ENCODE peak calls at places on chromosomes 13 and 19, in eight cellular contexts. Q, K, G, A, V, E, B and Y are unnamed samples.

GRCh38 chr19:21127898-21128297 is 13.9 kb upstream of the ZNF431 start:
- DNase-seq in Q (no peak), K (no peak), G (no peak), A (no peak), V (no peak), E (no peak), B (no peak), Y (no peak)

GRCh38 chr13:41700790-41701310 is 243.5 kb downstream of the RGCC start:
- DNase-seq in Q (no peak), K (no peak), G (no peak), A (peak), V (no peak), E (no peak), B (no peak), Y (no peak)

GRCh38 chr19:48363500-48363809 is 285 bp downstream of the TMEM143 start:
- DNase-seq in Q (no peak), K (no peak), G (no peak), A (no peak), V (no peak), E (no peak), B (no peak), Y (peak)

GRCh38 chr13:70310720-70311119 is 202.5 kb upstream of the KLHL1 start:
- DNase-seq in Q (no peak), K (no peak), G (no peak), A (no peak), V (no peak), E (no peak), B (no peak), Y (no peak)

GRCh38 chr13:23392925-23393645 is 40.4 kb downstream of the SACS start:
- DNase-seq in Q (no peak), K (no peak), G (no peak), A (no peak), V (no peak), E (no peak), B (no peak), Y (no peak)

GRCh38 chr19:16040642-16041041 is 35.7 kb upstream of the TPM4 start:
- DNase-seq in Q (no peak), K (no peak), G (no peak), A (no peak), V (no peak), E (no peak), B (no peak), Y (no peak)

GRCh38 chr19:11422163-11423068 is 3.3 kb upstream of the RGL3 start:
- DNase-seq in Q (peak), K (peak), G (peak), A (no peak), V (no peak), E (no peak), B (peak), Y (peak)

GRCh38 chr13:95391325-95391724 is 90.1 kb upstream of the ABCC4 start:
- DNase-seq in Q (no peak), K (no peak), G (no peak), A (no peak), V (no peak), E (no peak), B (no peak), Y (no peak)

GRCh38 chr19:13099073-13099999 is 3.3 kb downstream of the LYL1 start:
- DNase-seq in Q (peak), K (no peak), G (peak), A (no peak), V (peak), E (no peak), B (peak), Y (peak)

GRCh38 chr19:33699754-33700407 is 78.1 kb downstream of the CHST8 start:
- DNase-seq in Q (no peak), K (no peak), G (no peak), A (no peak), V (no peak), E (no peak), B (no peak), Y (no peak)

GRCh38 chr19:17347361-17347760 is 10.0 kb downstream of the GTPBP3 start:
- DNase-seq in Q (peak), K (no peak), G (no peak), A (no peak), V (no peak), E (no peak), B (no peak), Y (no peak)

GRCh38 chr13:59962343-59962742 is 201.4 kb downstream of the DIAPH3 start:
- DNase-seq in Q (no peak), K (no peak), G (no peak), A (no peak), V (no peak), E (no peak), B (no peak), Y (no peak)

GRCh38 chr13:23701191-23701590 is 131.0 kb downstream of the TNFRSF19 start:
- DNase-seq in Q (no peak), K (no peak), G (no peak), A (no peak), V (no peak), E (no peak), B (no peak), Y (no peak)

GRCh38 chr19:46859637-46860124 is 1.1 kb upstream of the ARHGAP35 start:
- DNase-seq in Q (peak), K (no peak), G (peak), A (peak), V (peak), E (no peak), B (no peak), Y (no peak)

GRCh38 chr13:114030666-114031610 is 57.1 kb upstream of the C13orf46 start:
- DNase-seq in Q (peak), K (no peak), G (no peak), A (no peak), V (no peak), E (no peak), B (no peak), Y (no peak)

GRCh38 chr19:17479325-17479791 is 9.0 kb downstream of the SLC27A1 start:
- DNase-seq in Q (no peak), K (no peak), G (no peak), A (no peak), V (no peak), E (no peak), B (no peak), Y (no peak)

GRCh38 chr13:107284168-107284567 is 716.2 kb upstream of the ARGLU1 start:
- DNase-seq in Q (no peak), K (no peak), G (no peak), A (no peak), V (no peak), E (no peak), B (no peak), Y (no peak)

GRCh38 chr13:43865892-43866291 is 13.6 kb downstream of the CCDC122 start:
- DNase-seq in Q (no peak), K (no peak), G (no peak), A (no peak), V (no peak), E (no peak), B (no peak), Y (no peak)

GRCh38 chr19:53867225-53868090 is at the start of gene MYADM:
- DNase-seq in Q (peak), K (peak), G (peak), A (peak), V (peak), E (peak), B (peak), Y (peak)

GRCh38 chr19:40662925-40663711 is 27.3 kb downstream of the NUMBL start:
- DNase-seq in Q (peak), K (peak), G (peak), A (peak), V (peak), E (peak), B (peak), Y (peak)

GRCh38 chr13:41520016-41520698 is 62.8 kb downstream of the RGCC start:
- DNase-seq in Q (no peak), K (no peak), G (no peak), A (no peak), V (no peak), E (no peak), B (no peak), Y (no peak)

GRCh38 chr19:47323872-47324271 is 8.1 kb upstream of the C5AR2 start:
- DNase-seq in Q (peak), K (no peak), G (no peak), A (no peak), V (no peak), E (no peak), B (no peak), Y (no peak)

GRCh38 chr19:33988601-33989000 is 183.7 kb upstream of the LSM14A start:
- DNase-seq in Q (no peak), K (no peak), G (no peak), A (no peak), V (no peak), E (no peak), B (no peak), Y (no peak)

GRCh38 chr13:40433577-40433976 is 232.9 kb downstream of the FOXO1 start:
- DNase-seq in Q (no peak), K (no peak), G (no peak), A (no peak), V (no peak), E (no peak), B (no peak), Y (peak)

GRCh38 chr13:42041684-42042035 is 6.8 kb upstream of the DGKH start:
- DNase-seq in Q (peak), K (peak), G (peak), A (no peak), V (peak), E (no peak), B (peak), Y (peak)

GRCh38 chr19:4046946-4047683 is 19.6 kb downstream of the ZBTB7A start:
- DNase-seq in Q (no peak), K (no peak), G (no peak), A (no peak), V (no peak), E (no peak), B (no peak), Y (no peak)

GRCh38 chr19:47247308-47247990 is 8.9 kb upstream of the CCDC9 start:
- DNase-seq in Q (peak), K (peak), G (peak), A (no peak), V (peak), E (peak), B (peak), Y (peak)

GRCh38 chr13:46613409-46614049 is 60.6 kb downstream of the LRCH1 start:
- DNase-seq in Q (no peak), K (no peak), G (no peak), A (no peak), V (no peak), E (no peak), B (no peak), Y (no peak)

GRCh38 chr13:90933097-90933826 is 414.2 kb upstream of the MIR17HG start:
- DNase-seq in Q (no peak), K (no peak), G (no peak), A (no peak), V (no peak), E (no peak), B (no peak), Y (no peak)

GRCh38 chr19:17314007-17314589 is 4.7 kb downstream of the DDA1 start:
- DNase-seq in Q (no peak), K (no peak), G (no peak), A (no peak), V (no peak), E (no peak), B (no peak), Y (no peak)

GRCh38 chr19:10452726-10453620 is 32.6 kb downstream of the PDE4A start:
- DNase-seq in Q (no peak), K (no peak), G (no peak), A (no peak), V (peak), E (no peak), B (no peak), Y (no peak)

GRCh38 chr19:6970478-6970877 is 50.8 kb downstream of the MBD3L2B start:
- DNase-seq in Q (no peak), K (no peak), G (no peak), A (no peak), V (peak), E (no peak), B (no peak), Y (peak)

GRCh38 chr19:43455321-43456113 is 9.9 kb downstream of the LYPD3 start:
- DNase-seq in Q (no peak), K (no peak), G (no peak), A (no peak), V (no peak), E (no peak), B (no peak), Y (no peak)

GRCh38 chr13:65943024-65943423 is 1287.1 kb downstream of the PCDH9 start:
- DNase-seq in Q (no peak), K (no peak), G (no peak), A (no peak), V (no peak), E (no peak), B (no peak), Y (no peak)

GRCh38 chr13:21176982-21177284 is 475 bp downstream of the MRPL57 start:
- DNase-seq in Q (no peak), K (no peak), G (no peak), A (no peak), V (no peak), E (no peak), B (no peak), Y (peak)

GRCh38 chr13:111006508-111007031 is 91.7 kb upstream of the ANKRD10 start:
- DNase-seq in Q (peak), K (no peak), G (peak), A (no peak), V (peak), E (no peak), B (no peak), Y (no peak)

GRCh38 chr13:46519177-46519576 is 33.8 kb upstream of the LRCH1 start:
- DNase-seq in Q (no peak), K (no peak), G (no peak), A (no peak), V (no peak), E (no peak), B (no peak), Y (no peak)

GRCh38 chr19:55368701-55369563 is 1.3 kb downstream of the IL11 start:
- DNase-seq in Q (no peak), K (no peak), G (no peak), A (no peak), V (peak), E (no peak), B (no peak), Y (peak)

GRCh38 chr19:19490247-19490968 is 24.9 kb downstream of the TSSK6 start:
- DNase-seq in Q (peak), K (peak), G (peak), A (peak), V (peak), E (peak), B (peak), Y (peak)

DNA sequence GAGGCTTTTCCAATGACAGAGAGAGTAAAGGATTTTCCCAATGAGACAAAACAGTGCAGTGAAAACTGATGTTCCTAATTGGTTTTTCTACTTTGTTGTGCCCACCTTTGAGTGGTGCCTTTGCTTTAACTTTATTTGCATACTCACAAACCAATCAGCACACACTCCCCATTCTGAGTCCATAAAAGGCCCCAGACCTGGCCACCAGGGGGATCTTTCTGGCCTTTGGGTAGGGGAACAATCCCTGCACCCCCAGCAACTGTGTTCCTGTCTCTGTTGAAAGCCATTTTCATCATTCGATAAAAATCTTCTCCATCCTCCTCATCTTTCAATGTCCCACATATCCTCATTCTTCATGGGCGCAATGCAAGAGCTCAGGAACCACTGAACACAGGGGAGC is 252.8 kb downstream of the B3GLCT start:
- DNase-seq in Q (no peak), K (no peak), G (no peak), A (no peak), V (no peak), E (no peak), B (no peak), Y (peak)
- TF ChIP-seq CTCF in Q (no peak), K (no peak), G (no peak), A (no peak), V (no peak), E (no peak), B (no peak), Y (no peak)

DNA sequence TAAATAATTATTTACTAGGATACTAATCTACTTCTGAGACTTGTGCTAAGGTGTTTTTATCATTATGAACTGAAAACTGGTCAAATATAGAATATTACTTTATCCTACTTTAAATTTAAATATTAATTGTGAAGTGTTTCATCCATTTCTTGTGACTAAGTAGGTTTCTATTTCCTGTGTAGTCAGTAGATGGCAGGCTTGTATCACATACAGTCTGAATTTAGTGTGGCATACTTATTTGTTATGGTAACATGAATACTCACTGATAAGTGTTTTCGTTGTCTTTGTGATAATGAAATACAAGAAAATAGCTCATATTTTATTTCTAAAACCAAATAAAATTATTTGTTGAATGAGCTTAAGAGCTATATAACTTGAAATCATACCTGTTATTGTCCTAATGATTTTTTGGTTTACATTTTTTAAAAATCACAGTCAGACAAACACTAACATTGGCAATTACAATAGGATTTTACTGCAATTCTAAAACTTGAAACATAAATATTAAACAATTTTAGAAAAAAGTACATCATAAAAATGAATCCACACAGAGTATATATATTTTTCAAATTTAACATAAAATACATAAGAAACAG is 904.6 kb upstream of the PCDH20 start:
- DNase-seq in Q (no peak), K (no peak), G (no peak), A (no peak), V (no peak), E (no peak), B (peak), Y (no peak)
- TF ChIP-seq CTCF in Q (peak), K (peak), G (peak), A (peak), V (no peak), E (peak), B (peak), Y (no peak)

GRCh38 chr13:109196896-109197295 is 567.5 kb downstream of the MYO16 start:
- DNase-seq in Q (no peak), K (no peak), G (no peak), A (no peak), V (peak), E (no peak), B (no peak), Y (no peak)
- TF ChIP-seq CTCF in Q (peak), K (peak), G (no peak), A (no peak), V (peak), E (peak), B (no peak), Y (no peak)

GRCh38 chr13:99028890-99029289 is 51.0 kb upstream of the DOCK9 start:
- DNase-seq in Q (no peak), K (no peak), G (no peak), A (no peak), V (peak), E (peak), B (no peak), Y (peak)
- TF ChIP-seq CTCF in Q (peak), K (peak), G (peak), A (peak), V (peak), E (peak), B (peak), Y (peak)